ENCODE peak calls at places on chromosomes 16 and 17, in five cellular contexts. A is WTC11; K is brain microvascular endothelial cell; T is stimulated activated CD4-positive, alpha-beta T cell treated with anti-CD3 and anti-CD28 coated beads, Interleukin-15, amount 100 ng/mL, for 48 hours; N is H1. U is an unnamed sample.
A peak's percentile ranks its signal among the peaks of the same experiment; 100 is the strongest.

GRCh38 chr17:63497708-63498483 is 21.0 kb downstream of the ACE start:
- DNase-seq in A (peak; percentile 72), K (no peak), T (no peak), N (no peak), U (peak; percentile 61)

GRCh38 chr16:24976971-24977672 is 38.0 kb downstream of the ARHGAP17 start:
- DNase-seq in A (no peak), K (no peak), T (no peak), N (no peak), U (no peak)

GRCh38 chr17:47276868-47277267 is 23.2 kb downstream of the ITGB3 start:
- DNase-seq in A (peak; percentile 42), K (peak; percentile 50), T (no peak), N (no peak), U (peak; percentile 56)

GRCh38 chr16:84605339-84605848 is 12.5 kb downstream of the COTL1 start:
- DNase-seq in A (no peak), K (no peak), T (no peak), N (no peak), U (no peak)

GRCh38 chr17:66664336-66664735 is 170.6 kb upstream of the CACNG5 start:
- DNase-seq in A (no peak), K (no peak), T (no peak), N (no peak), U (no peak)

GRCh38 chr16:10093564-10093963 is 88.7 kb downstream of the GRIN2A start:
- DNase-seq in A (no peak), K (no peak), T (no peak), N (no peak), U (no peak)

GRCh38 chr16:57045694-57046381 is 46.5 kb upstream of the CPNE2 start:
- DNase-seq in A (peak; percentile 71), K (peak; percentile 66), T (no peak), N (no peak), U (peak; percentile 20)

GRCh38 chr17:28552201-28552999 is at the start of gene UNC119:
- DNase-seq in A (peak; percentile 83), K (peak; percentile 35), T (peak; percentile 48), N (no peak), U (no peak)

GRCh38 chr17:80826955-80827645 is 164.5 kb upstream of the CHMP6 start:
- DNase-seq in A (no peak), K (peak; percentile 97), T (no peak), N (no peak), U (no peak)

GRCh38 chr16:12317121-12317810 is 340.7 kb downstream of the SNX29 start:
- DNase-seq in A (no peak), K (no peak), T (no peak), N (no peak), U (no peak)

GRCh38 chr16:4613636-4614570 is 785 bp downstream of the UBALD1 start:
- DNase-seq in A (peak; percentile 44), K (peak; percentile 6), T (no peak), N (no peak), U (no peak)

GRCh38 chr16:31243734-31244670 is 15.8 kb upstream of the ITGAM start:
- DNase-seq in A (no peak), K (no peak), T (no peak), N (no peak), U (no peak)

GRCh38 chr17:37375685-37376084 is at the start of gene C17orf78:
- DNase-seq in A (no peak), K (no peak), T (no peak), N (no peak), U (no peak)

GRCh38 chr16:31125844-31126243 is 8.4 kb downstream of the KAT8 start:
- DNase-seq in A (no peak), K (no peak), T (no peak), N (no peak), U (no peak)

GRCh38 chr16:9901-10665 is 43.3 kb downstream of the POLR3K start:
- DNase-seq in A (peak; percentile 27), K (no peak), T (peak; percentile 12), N (no peak), U (no peak)

GRCh38 chr16:53757971-53758609 is 54.1 kb downstream of the FTO start:
- DNase-seq in A (no peak), K (no peak), T (no peak), N (no peak), U (no peak)

GRCh38 chr17:5325851-5326250 is 43.8 kb downstream of the RABEP1 start:
- DNase-seq in A (no peak), K (peak; percentile 6), T (no peak), N (no peak), U (no peak)

GRCh38 chr16:4580245-4580644 is 24.1 kb downstream of the C16orf96 start:
- DNase-seq in A (no peak), K (no peak), T (no peak), N (no peak), U (no peak)

GRCh38 chr17:4362141-4362540 is 4.3 kb downstream of the UBE2G1 start:
- DNase-seq in A (peak; percentile 1), K (no peak), T (no peak), N (no peak), U (no peak)

GRCh38 chr17:979539-980405 is at the start of gene NXN:
- DNase-seq in A (peak; percentile 83), K (peak; percentile 49), T (peak; percentile 74), N (no peak), U (no peak)

GRCh38 chr17:49913226-49914095 is 55.5 kb upstream of the DLX4 start:
- DNase-seq in A (no peak), K (peak; percentile 54), T (no peak), N (no peak), U (no peak)

GRCh38 chr16:28180660-28181556 is 30.9 kb downstream of the XPO6 start:
- DNase-seq in A (no peak), K (no peak), T (no peak), N (no peak), U (no peak)

GRCh38 chr17:39702901-39703893 is 3.3 kb downstream of the ERBB2 start:
- DNase-seq in A (no peak), K (no peak), T (no peak), N (no peak), U (no peak)

GRCh38 chr17:59377410-59377809 is 46.0 kb downstream of the YPEL2 start:
- DNase-seq in A (no peak), K (no peak), T (no peak), N (no peak), U (no peak)

GRCh38 chr16:73033271-73033998 is 14.5 kb downstream of the ZFHX3 start:
- DNase-seq in A (peak; percentile 85), K (no peak), T (no peak), N (no peak), U (peak; percentile 78)

GRCh38 chr17:5097101-5097834 is 14.4 kb downstream of the ZNF232 start:
- DNase-seq in A (peak; percentile 92), K (no peak), T (no peak), N (peak; percentile 69), U (peak; percentile 75)

GRCh38 chr16:29757950-29758466 is 12.2 kb upstream of the C16orf54 start:
- DNase-seq in A (no peak), K (peak; percentile 28), T (no peak), N (no peak), U (no peak)

GRCh38 chr16:57352636-57353047 is 5.9 kb upstream of the CCL22 start:
- DNase-seq in A (no peak), K (no peak), T (no peak), N (no peak), U (no peak)

U was measured in iPS DF 19.7.